ENCODE peak calls at places on chromosomes 3 and 15, in five cellular contexts. One of them, this sample, is unnamed.

GRCh38 chr3:134992180-134992579 is 197.1 kb downstream of the EPHB1 start:
- DNase-seq in mesendoderm: no peak
- DNase-seq in psoas muscle: no peak
- DNase-seq in epithelial cell of esophagus: no peak
- DNase-seq in HepG2: no peak
- DNase-seq in this sample: no peak

GRCh38 chr3:196273655-196274054 is 13.9 kb downstream of the PCYT1A start:
- DNase-seq in psoas muscle: no peak
- DNase-seq in epithelial cell of esophagus: no peak
- DNase-seq in mesendoderm: peak
- DNase-seq in HepG2: no peak
- DNase-seq in this sample: no peak

GRCh38 chr3:47978386-47978785 is 37.8 kb downstream of the MAP4 start:
- DNase-seq in mesendoderm: no peak
- DNase-seq in HepG2: no peak
- DNase-seq in epithelial cell of esophagus: no peak
- DNase-seq in psoas muscle: no peak
- DNase-seq in this sample: no peak

GRCh38 chr15:79089890-79090486 is 592 bp downstream of the RASGRF1 start:
- DNase-seq in epithelial cell of esophagus: peak
- DNase-seq in psoas muscle: no peak
- DNase-seq in HepG2: no peak
- DNase-seq in mesendoderm: peak
- DNase-seq in this sample: no peak

GRCh38 chr3:15317164-15317477 is 15.3 kb downstream of the SH3BP5 start:
- DNase-seq in mesendoderm: peak
- DNase-seq in epithelial cell of esophagus: no peak
- DNase-seq in psoas muscle: peak
- DNase-seq in HepG2: no peak
- DNase-seq in this sample: no peak

GRCh38 chr15:77251662-77252061 is 168.2 kb downstream of the PEAK1 start:
- DNase-seq in HepG2: no peak
- DNase-seq in mesendoderm: peak
- DNase-seq in psoas muscle: no peak
- DNase-seq in epithelial cell of esophagus: peak
- DNase-seq in this sample: no peak

GRCh38 chr3:88321696-88322095 is 171.9 kb downstream of the C3orf38 start:
- DNase-seq in HepG2: no peak
- DNase-seq in mesendoderm: no peak
- DNase-seq in psoas muscle: no peak
- DNase-seq in epithelial cell of esophagus: no peak
- DNase-seq in this sample: peak

GRCh38 chr3:48465531-48466378 is 19.2 kb downstream of the ATRIP start:
- DNase-seq in psoas muscle: peak
- DNase-seq in mesendoderm: peak
- DNase-seq in epithelial cell of esophagus: peak
- DNase-seq in HepG2: peak
- DNase-seq in this sample: peak

GRCh38 chr3:183460059-183461052 is 31.9 kb upstream of the MCF2L2 start:
- DNase-seq in HepG2: no peak
- DNase-seq in epithelial cell of esophagus: peak
- DNase-seq in psoas muscle: no peak
- DNase-seq in mesendoderm: peak
- DNase-seq in this sample: no peak

GRCh38 chr3:46565607-46566039 is 479 bp downstream of the LRRC2 start:
- DNase-seq in epithelial cell of esophagus: no peak
- DNase-seq in mesendoderm: peak
- DNase-seq in psoas muscle: peak
- DNase-seq in HepG2: peak
- DNase-seq in this sample: no peak

GRCh38 chr15:89799011-89799924 is 15.4 kb downstream of the ANPEP start:
- DNase-seq in HepG2: no peak
- DNase-seq in psoas muscle: peak
- DNase-seq in epithelial cell of esophagus: no peak
- DNase-seq in mesendoderm: no peak
- DNase-seq in this sample: peak

GRCh38 chr3:109109574-109109973 is 8.4 kb downstream of the MORC1 start:
- DNase-seq in mesendoderm: peak
- DNase-seq in HepG2: no peak
- DNase-seq in epithelial cell of esophagus: no peak
- DNase-seq in psoas muscle: no peak
- DNase-seq in this sample: no peak

GRCh38 chr3:16448691-16449090 is 64.8 kb downstream of the RFTN1 start:
- DNase-seq in mesendoderm: peak
- DNase-seq in psoas muscle: peak
- DNase-seq in HepG2: no peak
- DNase-seq in epithelial cell of esophagus: peak
- DNase-seq in this sample: no peak

GRCh38 chr15:69713726-69714559 is 261.3 kb downstream of the RPLP1 start:
- DNase-seq in epithelial cell of esophagus: no peak
- DNase-seq in psoas muscle: no peak
- DNase-seq in HepG2: no peak
- DNase-seq in mesendoderm: no peak
- DNase-seq in this sample: peak

GRCh38 chr3:115071611-115072010 is 75.5 kb downstream of the ZBTB20 start:
- DNase-seq in mesendoderm: no peak
- DNase-seq in epithelial cell of esophagus: no peak
- DNase-seq in psoas muscle: no peak
- DNase-seq in HepG2: no peak
- DNase-seq in this sample: no peak

GRCh38 chr3:25820372-25820771 is 30.5 kb downstream of the OXSM start:
- DNase-seq in mesendoderm: peak
- DNase-seq in epithelial cell of esophagus: peak
- DNase-seq in psoas muscle: no peak
- DNase-seq in HepG2: no peak
- DNase-seq in this sample: no peak

GRCh38 chr3:164467027-164467426 is 611.3 kb downstream of the SI start:
- DNase-seq in HepG2: no peak
- DNase-seq in mesendoderm: peak
- DNase-seq in epithelial cell of esophagus: no peak
- DNase-seq in psoas muscle: no peak
- DNase-seq in this sample: no peak

GRCh38 chr3:186930143-186930638 is at the start of gene ST6GAL1:
- DNase-seq in epithelial cell of esophagus: peak
- DNase-seq in HepG2: peak
- DNase-seq in mesendoderm: peak
- DNase-seq in psoas muscle: peak
- DNase-seq in this sample: peak

GRCh38 chr15:69074011-69074842 is 59.7 kb downstream of the NOX5 start:
- DNase-seq in psoas muscle: peak
- DNase-seq in epithelial cell of esophagus: peak
- DNase-seq in HepG2: peak
- DNase-seq in mesendoderm: peak
- DNase-seq in this sample: peak

GRCh38 chr3:49500408-49501257 is 30.6 kb downstream of the DAG1 start:
- DNase-seq in mesendoderm: no peak
- DNase-seq in epithelial cell of esophagus: peak
- DNase-seq in HepG2: peak
- DNase-seq in psoas muscle: peak
- DNase-seq in this sample: peak

GRCh38 chr3:112681822-112682325 is 40.9 kb upstream of the CCDC80 start:
- DNase-seq in epithelial cell of esophagus: peak
- DNase-seq in HepG2: no peak
- DNase-seq in psoas muscle: no peak
- DNase-seq in mesendoderm: no peak
- DNase-seq in this sample: no peak

GRCh38 chr3:10955694-10956453 is 36.7 kb upstream of the SLC6A1 start:
- DNase-seq in psoas muscle: peak
- DNase-seq in HepG2: no peak
- DNase-seq in mesendoderm: no peak
- DNase-seq in epithelial cell of esophagus: no peak
- DNase-seq in this sample: no peak

GRCh38 chr3:13600950-13601691 is 52.2 kb downstream of the FBLN2 start:
- DNase-seq in HepG2: no peak
- DNase-seq in psoas muscle: no peak
- DNase-seq in mesendoderm: peak
- DNase-seq in epithelial cell of esophagus: peak
- DNase-seq in this sample: no peak

GRCh38 chr15:51600114-51600513 is 22.5 kb downstream of the DMXL2 start:
- DNase-seq in epithelial cell of esophagus: peak
- DNase-seq in HepG2: no peak
- DNase-seq in psoas muscle: no peak
- DNase-seq in mesendoderm: no peak
- DNase-seq in this sample: peak

GRCh38 chr3:74027121-74027520 is 402.4 kb upstream of the PDZRN3 start:
- DNase-seq in psoas muscle: no peak
- DNase-seq in mesendoderm: peak
- DNase-seq in HepG2: peak
- DNase-seq in epithelial cell of esophagus: no peak
- DNase-seq in this sample: no peak

GRCh38 chr3:153495422-153495821 is 333.4 kb downstream of the RAP2B start:
- DNase-seq in psoas muscle: no peak
- DNase-seq in epithelial cell of esophagus: no peak
- DNase-seq in mesendoderm: no peak
- DNase-seq in HepG2: no peak
- DNase-seq in this sample: no peak

GRCh38 chr15:77818484-77819270 is 186.0 kb upstream of the LINGO1 start:
- DNase-seq in HepG2: no peak
- DNase-seq in epithelial cell of esophagus: no peak
- DNase-seq in psoas muscle: no peak
- DNase-seq in mesendoderm: peak
- DNase-seq in this sample: no peak

GRCh38 chr15:74373056-74373650 is 5.7 kb upstream of the CYP11A1 start:
- DNase-seq in epithelial cell of esophagus: no peak
- DNase-seq in HepG2: no peak
- DNase-seq in mesendoderm: no peak
- DNase-seq in psoas muscle: no peak
- DNase-seq in this sample: no peak

GRCh38 chr3:39362177-39362576 is 21.0 kb upstream of the SLC25A38 start:
- DNase-seq in epithelial cell of esophagus: peak
- DNase-seq in psoas muscle: no peak
- DNase-seq in mesendoderm: no peak
- DNase-seq in HepG2: no peak
- DNase-seq in this sample: no peak

GRCh38 chr3:72487078-72487765 is 361.0 kb downstream of the SHQ1 start:
- DNase-seq in psoas muscle: peak
- DNase-seq in HepG2: peak
- DNase-seq in epithelial cell of esophagus: peak
- DNase-seq in mesendoderm: peak
- DNase-seq in this sample: no peak

GRCh38 chr15:39935241-39935640 is 1.3 kb downstream of the EIF2AK4 start:
- DNase-seq in mesendoderm: no peak
- DNase-seq in HepG2: no peak
- DNase-seq in psoas muscle: no peak
- DNase-seq in epithelial cell of esophagus: no peak
- DNase-seq in this sample: no peak
- H3K4me3 ChIP-seq in mesendoderm: no peak
- H3K4me3 ChIP-seq in HepG2: peak
- H3K4me3 ChIP-seq in psoas muscle: peak
- H3K4me3 ChIP-seq in epithelial cell of esophagus: peak
- H3K4me3 ChIP-seq in this sample: no peak

GRCh38 chr3:192915306-192915705 is 2.4 kb downstream of the MB21D2 start:
- DNase-seq in HepG2: peak
- DNase-seq in mesendoderm: peak
- DNase-seq in psoas muscle: no peak
- DNase-seq in epithelial cell of esophagus: peak
- DNase-seq in this sample: peak
- H3K4me3 ChIP-seq in HepG2: no peak
- H3K4me3 ChIP-seq in mesendoderm: no peak
- H3K4me3 ChIP-seq in psoas muscle: no peak
- H3K4me3 ChIP-seq in epithelial cell of esophagus: no peak
- H3K4me3 ChIP-seq in this sample: no peak

GRCh38 chr3:181622365-181622764 is 89.4 kb upstream of the SOX2 start:
- DNase-seq in mesendoderm: no peak
- DNase-seq in psoas muscle: no peak
- DNase-seq in epithelial cell of esophagus: peak
- DNase-seq in HepG2: no peak
- DNase-seq in this sample: no peak
- H3K4me3 ChIP-seq in mesendoderm: no peak
- H3K4me3 ChIP-seq in psoas muscle: no peak
- H3K4me3 ChIP-seq in epithelial cell of esophagus: no peak
- H3K4me3 ChIP-seq in HepG2: no peak
- H3K4me3 ChIP-seq in this sample: no peak

DNA sequence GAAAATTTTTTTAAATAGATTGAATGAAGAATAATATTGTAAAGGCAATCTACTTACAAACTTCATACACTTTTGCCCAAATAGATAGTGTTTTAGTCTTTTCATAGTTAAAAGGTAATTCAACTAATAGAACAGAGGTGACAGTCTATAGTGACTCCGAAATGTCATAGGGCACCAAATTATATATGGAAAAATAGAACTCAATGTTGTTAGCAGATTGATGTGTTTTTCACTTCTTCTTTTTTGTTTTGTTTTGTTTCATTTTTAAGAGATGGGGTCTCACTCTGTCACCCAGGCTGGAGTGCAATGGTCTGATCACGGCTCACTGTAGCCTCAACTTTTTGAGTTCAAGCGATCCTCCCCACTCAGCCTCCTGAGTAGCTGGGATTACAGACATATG is 721 bp downstream of the CSTA start:
- DNase-seq in mesendoderm: no peak
- DNase-seq in epithelial cell of esophagus: no peak
- DNase-seq in psoas muscle: no peak
- DNase-seq in HepG2: no peak
- DNase-seq in this sample: no peak
- H3K4me3 ChIP-seq in mesendoderm: no peak
- H3K4me3 ChIP-seq in epithelial cell of esophagus: peak
- H3K4me3 ChIP-seq in psoas muscle: no peak
- H3K4me3 ChIP-seq in HepG2: no peak
- H3K4me3 ChIP-seq in this sample: no peak

DNA sequence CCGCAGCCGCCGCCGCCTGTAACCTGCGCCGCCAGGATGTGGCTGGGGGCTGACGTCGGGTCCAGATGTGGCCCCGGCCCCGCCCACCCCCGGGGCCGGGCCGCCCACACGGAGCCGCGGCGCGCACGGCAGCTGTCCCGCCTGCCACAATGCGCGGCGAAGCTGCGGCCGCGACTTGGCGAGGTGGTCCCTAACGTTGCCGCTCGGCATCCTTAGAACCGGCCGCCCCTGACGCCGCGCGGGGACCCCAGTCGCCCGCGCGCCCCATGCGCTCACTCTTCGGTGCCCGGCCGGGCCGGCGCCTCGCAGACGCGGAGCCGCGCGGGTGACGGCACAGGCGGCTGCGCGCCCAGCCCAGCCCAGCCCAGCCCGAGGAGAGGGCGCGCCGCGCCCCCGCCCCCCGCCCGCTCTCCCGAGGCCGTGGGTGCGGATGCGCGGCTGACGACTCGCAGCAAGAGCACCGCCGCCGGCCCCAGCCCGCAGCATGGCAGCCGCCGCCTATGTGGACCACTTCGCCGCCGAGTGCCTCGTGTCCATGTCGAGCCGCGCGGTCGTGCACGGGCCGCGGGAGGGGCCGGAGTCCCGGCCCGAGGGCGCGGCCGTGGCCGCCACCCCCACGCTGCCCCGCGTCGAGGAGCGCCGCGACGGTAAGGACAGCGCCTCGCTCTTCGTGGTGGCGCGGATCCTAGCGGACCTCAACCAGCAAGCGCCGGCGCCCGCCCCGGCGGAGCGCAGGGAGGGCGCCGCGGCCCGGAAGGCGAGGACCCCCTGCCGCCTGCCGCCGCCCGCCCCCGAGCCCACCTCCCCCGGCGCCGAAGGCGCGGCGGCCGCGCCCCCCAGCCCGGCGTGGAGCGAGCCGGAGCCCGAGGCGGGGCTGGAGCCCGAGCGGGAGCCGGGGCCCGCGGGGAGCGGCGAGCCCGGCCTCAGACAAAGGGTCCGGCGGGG is at the start of gene KLF13:
- DNase-seq in HepG2: no peak
- DNase-seq in psoas muscle: peak
- DNase-seq in mesendoderm: no peak
- DNase-seq in epithelial cell of esophagus: peak
- DNase-seq in this sample: peak
- H3K4me3 ChIP-seq in HepG2: peak
- H3K4me3 ChIP-seq in psoas muscle: peak
- H3K4me3 ChIP-seq in mesendoderm: peak
- H3K4me3 ChIP-seq in epithelial cell of esophagus: peak
- H3K4me3 ChIP-seq in this sample: peak

This sample was measured in small intestine.